ENCODE peak calls at places on chromosome 9, in six cellular contexts. B is GM12865, Q is thoracic aorta, N is fibroblast of lung, E is upper lobe of right lung, J is esophagus muscularis mucosa. T is an unnamed sample.
A peak's percentile ranks its signal among the peaks of the same experiment; 100 is the strongest.

GRCh38 chr9:90960941-90961340 is 159.3 kb downstream of the SYK start:
- DNase-seq in B (no peak), Q (no peak), N (no peak), E (no peak), J (no peak), T (no peak)

GRCh38 chr9:79623799-79624721 is 52.3 kb downstream of the TLE4 start:
- DNase-seq in B (peak; percentile 70), Q (no peak), N (no peak), E (peak; percentile 66), J (no peak), T (no peak)

GRCh38 chr9:76571288-76572204 is 112.6 kb downstream of the GCNT1 start:
- DNase-seq in B (peak; percentile 66), Q (no peak), N (peak; percentile 37), E (peak; percentile 67), J (peak; percentile 84), T (no peak)

GRCh38 chr9:134487066-134487710 is 154.4 kb upstream of the COL5A1 start:
- DNase-seq in B (no peak), Q (no peak), N (no peak), E (peak; percentile 39), J (no peak), T (no peak)

GRCh38 chr9:33297455-33297854 is 7.1 kb downstream of the NFX1 start:
- DNase-seq in B (peak; percentile 90), Q (no peak), N (no peak), E (no peak), J (no peak), T (no peak)

GRCh38 chr9:83675466-83675865 is 32.3 kb downstream of the UBQLN1 start:
- DNase-seq in B (no peak), Q (no peak), N (no peak), E (no peak), J (no peak), T (no peak)

GRCh38 chr9:105093685-105094084 is 150.8 kb upstream of the SLC44A1 start:
- DNase-seq in B (no peak), Q (no peak), N (no peak), E (no peak), J (no peak), T (no peak)

GRCh38 chr9:12878342-12878978 is 103.6 kb downstream of the LURAP1L start:
- DNase-seq in B (no peak), Q (no peak), N (peak; percentile 49), E (no peak), J (no peak), T (peak; percentile 37)

GRCh38 chr9:93646640-93647178 is 70.3 kb downstream of the PHF2 start:
- DNase-seq in B (no peak), Q (no peak), N (no peak), E (peak; percentile 45), J (no peak), T (no peak)

GRCh38 chr9:14437336-14438231 is 123.6 kb upstream of the NFIB start:
- DNase-seq in B (no peak), Q (no peak), N (no peak), E (no peak), J (no peak), T (no peak)

GRCh38 chr9:133731876-133732321 is 6.3 kb downstream of the SARDH start:
- DNase-seq in B (peak; percentile 26), Q (no peak), N (peak; percentile 42), E (peak; percentile 48), J (no peak), T (no peak)

GRCh38 chr9:35482071-35482470 is 7.8 kb upstream of the RUSC2 start:
- DNase-seq in B (no peak), Q (no peak), N (no peak), E (no peak), J (no peak), T (no peak)

GRCh38 chr9:117535439-117535838 is 120.6 kb upstream of the ASTN2 start:
- DNase-seq in B (no peak), Q (no peak), N (no peak), E (no peak), J (no peak), T (no peak)

GRCh38 chr9:35611230-35611797 is 6.3 kb downstream of the TESK1 start:
- DNase-seq in B (peak; percentile 67), Q (no peak), N (peak; percentile 43), E (no peak), J (no peak), T (peak; percentile 38)

GRCh38 chr9:75997196-75997595 is 106.7 kb downstream of the PCSK5 start:
- DNase-seq in B (no peak), Q (no peak), N (no peak), E (no peak), J (no peak), T (no peak)

GRCh38 chr9:33737811-33738606 is 57.4 kb upstream of the PRSS3 start:
- DNase-seq in B (peak; percentile 50), Q (no peak), N (peak; percentile 65), E (no peak), J (no peak), T (peak; percentile 55)

GRCh38 chr9:134720136-134720753 is 78.6 kb downstream of the COL5A1 start:
- DNase-seq in B (no peak), Q (no peak), N (no peak), E (no peak), J (no peak), T (no peak)

GRCh38 chr9:93891050-93891449 is 64.1 kb downstream of the BARX1 start:
- DNase-seq in B (no peak), Q (no peak), N (no peak), E (no peak), J (peak; percentile 86), T (no peak)

GRCh38 chr9:36150529-36151305 is 14.2 kb downstream of the GLIPR2 start:
- DNase-seq in B (no peak), Q (no peak), N (no peak), E (no peak), J (no peak), T (no peak)

GRCh38 chr9:72661401-72662135 is 140.2 kb downstream of the TMC1 start:
- DNase-seq in B (no peak), Q (no peak), N (peak; percentile 41), E (no peak), J (no peak), T (peak; percentile 57)

GRCh38 chr9:114591206-114591853 is 3.8 kb downstream of the ATP6V1G1 start:
- DNase-seq in B (no peak), Q (no peak), N (peak; percentile 39), E (no peak), J (no peak), T (no peak)

GRCh38 chr9:114594136-114594535 is 6.6 kb downstream of the ATP6V1G1 start:
- DNase-seq in B (no peak), Q (no peak), N (no peak), E (no peak), J (no peak), T (no peak)

GRCh38 chr9:114590328-114590727 is 2.8 kb downstream of the ATP6V1G1 start:
- DNase-seq in B (no peak), Q (no peak), N (no peak), E (no peak), J (peak; percentile 66), T (no peak)

GRCh38 chr9:114588671-114589526 is 1.3 kb downstream of the ATP6V1G1 start:
- DNase-seq in B (no peak), Q (no peak), N (peak; percentile 59), E (no peak), J (no peak), T (peak; percentile 47)

DNA sequence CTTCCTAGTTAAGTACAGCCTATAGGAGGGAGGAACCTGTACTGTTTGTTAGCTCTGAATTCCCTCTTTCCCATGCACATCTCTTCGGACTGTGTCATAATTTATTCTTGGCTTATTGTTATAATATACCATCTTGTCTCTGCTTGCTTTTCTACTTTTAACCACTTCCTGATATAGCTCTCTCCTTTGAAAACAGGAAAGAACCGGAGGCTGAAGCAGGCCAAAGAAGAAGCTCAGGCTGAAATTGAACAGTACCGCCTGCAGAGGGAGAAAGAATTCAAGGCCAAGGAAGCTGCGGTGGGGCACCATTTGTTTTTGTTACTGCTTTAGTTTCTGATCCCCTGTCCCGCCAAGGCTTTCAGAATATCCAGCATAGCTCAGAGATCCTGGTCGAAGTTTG is 4.8 kb downstream of the ATP6V1G1 start:
- DNase-seq in B (peak; percentile 62), Q (no peak), N (no peak), E (no peak), J (no peak), T (peak; percentile 60)
- TF ChIP-seq CTCF in B (peak; percentile 27), Q (no peak), N (peak; percentile 8), E (peak; percentile 42), J (peak; percentile 38), T (peak; percentile 41)

DNA sequence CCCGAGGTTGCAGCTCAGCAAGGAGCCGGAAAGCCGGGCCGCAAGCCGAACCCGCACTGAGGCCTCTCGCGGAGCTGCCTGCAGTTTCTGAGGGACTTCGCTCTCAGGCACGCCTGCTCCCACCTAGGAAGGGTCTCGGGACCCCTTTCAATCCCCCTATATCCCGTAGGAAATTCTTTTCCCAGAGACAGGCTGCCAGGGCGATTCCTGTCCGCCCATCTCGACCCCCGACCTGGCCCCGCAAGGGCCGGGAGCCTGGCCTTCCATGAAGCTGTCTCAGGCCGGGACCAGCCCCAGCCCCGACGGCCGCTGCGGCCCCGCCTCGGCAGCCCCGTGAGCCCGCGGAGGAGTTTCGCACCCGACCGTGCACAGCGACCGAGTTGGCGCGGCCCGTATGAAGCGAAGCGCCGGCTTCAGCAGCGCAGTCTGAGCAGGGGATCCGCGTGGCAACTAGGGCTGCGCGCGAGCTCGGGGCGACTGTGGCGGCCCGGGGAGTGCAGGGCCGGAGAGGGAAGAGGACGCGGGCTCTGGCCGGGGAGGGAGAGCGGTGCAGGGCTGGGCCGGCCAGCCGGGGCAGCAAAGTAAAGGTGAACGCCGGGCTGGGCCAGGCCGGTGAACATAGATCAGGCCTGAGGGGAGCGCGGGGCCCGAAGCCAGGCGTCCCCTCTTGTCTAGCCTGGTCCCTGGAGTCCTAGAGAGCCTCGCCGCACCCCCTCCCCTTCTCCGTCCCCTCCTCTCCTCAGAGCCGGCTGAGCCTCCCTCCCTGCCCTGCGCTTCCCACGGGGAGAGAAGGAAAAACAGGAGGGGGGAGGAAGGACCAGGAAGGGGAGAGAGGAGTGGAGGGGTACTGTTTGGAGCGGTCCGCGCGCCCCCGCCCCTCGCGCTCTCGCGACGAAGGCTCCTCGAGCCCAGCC is 879 bp upstream of the PRDM12 start:
- DNase-seq in B (no peak), Q (no peak), N (no peak), E (no peak), J (no peak), T (no peak)
- H3K4me3 ChIP-seq in B (no peak overlapping the region), Q (peak overlapping the region; percentile 43), N (no peak overlapping the region), E (no peak overlapping the region), J (peak overlapping the region; percentile 39), T (no peak overlapping the region)

DNA sequence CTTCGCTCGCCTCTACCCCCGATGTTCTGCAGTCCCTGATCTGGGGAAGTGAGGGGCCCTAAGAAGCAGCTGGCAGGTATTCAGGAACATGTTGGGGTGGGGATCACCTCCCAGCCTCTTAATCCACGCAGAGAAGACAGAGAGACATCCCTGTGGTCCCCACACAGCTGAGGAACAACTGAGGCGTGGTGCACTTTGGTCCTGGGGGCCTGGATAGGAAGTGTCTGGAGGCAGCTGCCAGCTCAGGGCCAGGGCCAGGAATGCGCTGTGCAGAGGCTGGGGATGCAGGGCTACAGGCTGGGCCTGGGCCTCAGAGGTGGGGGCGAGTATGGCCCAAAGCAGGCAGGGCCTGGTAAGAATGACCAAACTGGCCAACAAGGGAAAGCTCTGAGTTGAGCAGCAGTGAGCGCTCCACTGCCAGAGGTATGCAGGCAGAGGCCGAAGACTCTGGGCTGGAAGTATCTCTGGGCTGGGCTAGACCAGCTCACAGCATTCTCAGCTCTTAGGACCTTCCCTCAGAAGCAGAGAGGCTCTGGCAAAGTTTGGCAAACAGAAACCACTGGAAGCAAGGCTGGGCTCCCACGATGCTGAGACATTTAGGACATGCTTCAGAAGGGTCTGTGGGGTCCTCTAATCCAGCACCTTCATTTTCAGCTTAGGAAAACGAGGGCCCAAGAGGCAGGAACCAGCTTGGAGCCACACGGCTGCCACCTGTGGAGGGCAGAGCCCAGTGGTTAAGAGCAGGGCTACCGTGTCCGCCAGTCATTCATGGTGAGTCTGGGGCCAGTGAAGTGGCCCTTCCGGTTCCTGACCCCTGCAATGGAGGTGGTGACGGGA is 174.4 kb downstream of the GAPVD1 start:
- DNase-seq in B (no peak), Q (no peak), N (no peak), E (peak; percentile 60), J (no peak), T (no peak)
- TF ChIP-seq CTCF in B (no peak), Q (no peak), N (no peak), E (no peak), J (no peak), T (no peak)

GRCh38 chr9:127769985-127770904 is 8.2 kb downstream of the SH2D3C start:
- DNase-seq in B (no peak), Q (no peak), N (no peak), E (no peak), J (no peak), T (no peak)
- H3K4me3 ChIP-seq in B (peak overlapping the region; percentile 66), Q (peak overlapping the region; percentile 76), N (peak overlapping the region; percentile 31), E (peak overlapping the region; percentile 67), J (peak overlapping the region; percentile 70), T (no peak overlapping the region)

T was measured in astrocyte of the spinal cord.